ENCODE peak calls at places on chromosome 7, in ten cellular contexts. A is transverse colon, B is lower leg skin, G is IMR-90, E is A549, K is H54, U is endothelial cell of umbilical vein, D is uterus, L is upper lobe of left lung, H is body of pancreas. P is an unnamed sample.

GRCh38 chr7:87144173-87144657 is 8.0 kb upstream of the DMTF1 start:
- DNase-seq in K (no peak), L (no peak), E (no peak), D (no peak), B (no peak), A (no peak), U (no peak), H (no peak), G (no peak), P (no peak)

GRCh38 chr7:18890885-18891621 is 226.4 kb downstream of the TWIST1 start:
- DNase-seq in H (no peak), D (no peak), U (peak), A (no peak), E (no peak), K (no peak), L (no peak), G (peak), B (no peak), P (no peak)

GRCh38 chr7:158109364-158110033 is 478.1 kb downstream of the PTPRN2 start:
- DNase-seq in D (no peak), E (peak), K (no peak), L (no peak), G (no peak), H (no peak), B (peak), A (no peak), U (no peak), P (no peak)

GRCh38 chr7:107613439-107613838 is 33.4 kb downstream of the BCAP29 start:
- DNase-seq in B (no peak), A (no peak), K (no peak), H (no peak), E (no peak), U (no peak), G (no peak), D (no peak), L (no peak), P (no peak)

GRCh38 chr7:35727571-35727970 is 32.6 kb upstream of the HERPUD2 start:
- DNase-seq in D (no peak), K (no peak), U (no peak), H (no peak), L (no peak), G (no peak), B (no peak), E (no peak), A (no peak), P (peak)

GRCh38 chr7:104111294-104111693 is 96.5 kb downstream of the ORC5 start:
- DNase-seq in B (no peak), L (no peak), G (no peak), E (no peak), K (no peak), U (no peak), A (no peak), D (no peak), H (no peak), P (no peak)

GRCh38 chr7:143900230-143900766 is 1.7 kb downstream of the TCAF1 start:
- DNase-seq in B (no peak), D (no peak), L (no peak), A (no peak), K (no peak), G (peak), E (no peak), U (peak), H (no peak), P (no peak)

GRCh38 chr7:154942718-154943117 is 60.2 kb downstream of the PAXIP1 start:
- DNase-seq in K (no peak), G (no peak), A (no peak), U (no peak), B (no peak), E (no peak), H (no peak), L (no peak), D (no peak), P (no peak)

GRCh38 chr7:81676813-81677212 is 93.0 kb downstream of the HGF start:
- DNase-seq in U (no peak), G (peak), D (no peak), K (no peak), B (no peak), H (no peak), L (no peak), E (no peak), A (no peak), P (no peak)

GRCh38 chr7:7792089-7792488 is 73.7 kb upstream of the RPA3 start:
- DNase-seq in D (no peak), L (no peak), G (no peak), A (no peak), E (no peak), B (no peak), K (no peak), H (no peak), U (no peak), P (no peak)

GRCh38 chr7:17535776-17536175 is 237.3 kb downstream of the AHR start:
- DNase-seq in A (no peak), G (peak), U (no peak), K (no peak), D (no peak), B (no peak), H (no peak), E (no peak), L (no peak), P (no peak)

GRCh38 chr7:159061674-159062212 is 82.9 kb downstream of the VIPR2 start:
- DNase-seq in K (no peak), A (no peak), G (no peak), U (no peak), D (no peak), L (no peak), E (no peak), H (no peak), B (peak), P (no peak)

GRCh38 chr7:100374601-100375000 is 1.3 kb downstream of the PILRA start:
- DNase-seq in H (no peak), E (no peak), D (no peak), A (no peak), G (no peak), B (no peak), L (no peak), K (no peak), U (no peak), P (no peak)

GRCh38 chr7:7108931-7109330 is 73.4 kb upstream of the C1GALT1 start:
- DNase-seq in A (no peak), D (no peak), G (no peak), B (no peak), U (no peak), H (no peak), L (no peak), K (no peak), E (no peak), P (no peak)

GRCh38 chr7:117769085-117769484 is 104.2 kb downstream of the CTTNBP2 start:
- DNase-seq in H (no peak), E (no peak), L (no peak), A (no peak), K (no peak), D (no peak), U (no peak), B (no peak), G (no peak), P (no peak)

GRCh38 chr7:83301416-83301815 is 138.7 kb upstream of the PCLO start:
- DNase-seq in H (no peak), B (no peak), E (peak), G (no peak), A (no peak), D (no peak), U (peak), L (no peak), K (no peak), P (no peak)

GRCh38 chr7:125061776-125062397 is 132.3 kb upstream of the POT1 start:
- DNase-seq in K (peak), U (peak), B (no peak), D (no peak), L (no peak), G (peak), H (no peak), A (no peak), E (peak), P (no peak)

GRCh38 chr7:51647931-51648351 is 331.3 kb upstream of the COBL start:
- DNase-seq in A (peak), H (no peak), E (no peak), U (no peak), K (no peak), D (no peak), B (no peak), L (no peak), G (no peak), P (no peak)

GRCh38 chr7:55308186-55308929 is 56.8 kb upstream of the LANCL2 start:
- DNase-seq in H (no peak), U (no peak), G (peak), A (no peak), D (no peak), L (no peak), K (no peak), E (no peak), B (no peak), P (no peak)

GRCh38 chr7:33325754-33326484 is 196.6 kb downstream of the BBS9 start:
- DNase-seq in U (no peak), G (no peak), E (no peak), L (peak), H (no peak), A (no peak), D (no peak), K (no peak), B (no peak), P (no peak)

GRCh38 chr7:40700653-40701475 is 566.1 kb downstream of the SUGCT start:
- DNase-seq in L (no peak), U (no peak), K (no peak), D (no peak), H (no peak), E (no peak), B (no peak), G (peak), A (no peak), P (no peak)

GRCh38 chr7:42093361-42093905 is 143.6 kb downstream of the GLI3 start:
- DNase-seq in D (no peak), H (no peak), A (no peak), E (no peak), G (no peak), B (no peak), U (no peak), K (no peak), L (no peak), P (no peak)

GRCh38 chr7:28889290-28889689 is 68.8 kb downstream of the TRIL start:
- DNase-seq in B (no peak), D (no peak), G (no peak), E (no peak), K (no peak), A (no peak), L (no peak), H (no peak), U (no peak), P (no peak)

GRCh38 chr7:147595076-147595475 is 995.5 kb upstream of the C7orf33 start:
- DNase-seq in D (no peak), E (no peak), K (no peak), G (no peak), A (no peak), U (no peak), B (no peak), L (no peak), H (no peak), P (no peak)

GRCh38 chr7:28818996-28819395 is 139.1 kb downstream of the TRIL start:
- DNase-seq in H (no peak), B (no peak), A (no peak), G (no peak), L (no peak), E (no peak), U (no peak), D (no peak), K (no peak), P (no peak)

GRCh38 chr7:149147072-149147729 is at the start of gene ZNF398:
- DNase-seq in K (peak), L (peak), D (peak), B (peak), E (peak), U (peak), H (peak), G (peak), A (peak), P (peak)

GRCh38 chr7:142381727-142382409 is 124.0 kb upstream of the PRSS58 start:
- DNase-seq in D (no peak), A (no peak), B (no peak), U (no peak), H (no peak), G (no peak), K (no peak), L (no peak), E (no peak), P (no peak)

GRCh38 chr7:128937271-128937646 is 468 bp upstream of the IRF5 start:
- DNase-seq in K (no peak), H (no peak), G (no peak), L (no peak), E (no peak), A (no peak), U (no peak), D (no peak), B (peak), P (no peak)

GRCh38 chr7:106178593-106179134 is 66.6 kb upstream of the SYPL1 start:
- DNase-seq in L (peak), G (peak), A (no peak), U (peak), B (no peak), D (no peak), K (peak), E (peak), H (no peak), P (no peak)

GRCh38 chr7:135335628-135336139 is 102.0 kb downstream of the STRA8 start:
- DNase-seq in K (peak), B (peak), G (peak), A (peak), E (peak), D (peak), L (peak), H (peak), U (peak), P (peak)

GRCh38 chr7:45112648-45113047 is 1.2 kb upstream of the TBRG4 start:
- DNase-seq in A (no peak), E (no peak), D (no peak), K (no peak), G (peak), B (no peak), U (no peak), H (no peak), L (no peak), P (no peak)

GRCh38 chr7:45116048-45116447 is 4.6 kb upstream of the TBRG4 start:
- DNase-seq in L (peak), K (no peak), A (no peak), E (no peak), G (no peak), B (no peak), H (no peak), D (no peak), U (no peak), P (no peak)

GRCh38 chr7:45108863-45109262 is 2.6 kb downstream of the TBRG4 start:
- DNase-seq in B (no peak), H (no peak), U (no peak), K (no peak), L (no peak), D (no peak), E (no peak), G (no peak), A (no peak), P (no peak)

GRCh38 chr7:45107356-45107755 is 4.1 kb downstream of the TBRG4 start:
- DNase-seq in B (no peak), A (no peak), D (no peak), E (no peak), U (no peak), G (no peak), H (no peak), L (no peak), K (no peak), P (no peak)

DNA sequence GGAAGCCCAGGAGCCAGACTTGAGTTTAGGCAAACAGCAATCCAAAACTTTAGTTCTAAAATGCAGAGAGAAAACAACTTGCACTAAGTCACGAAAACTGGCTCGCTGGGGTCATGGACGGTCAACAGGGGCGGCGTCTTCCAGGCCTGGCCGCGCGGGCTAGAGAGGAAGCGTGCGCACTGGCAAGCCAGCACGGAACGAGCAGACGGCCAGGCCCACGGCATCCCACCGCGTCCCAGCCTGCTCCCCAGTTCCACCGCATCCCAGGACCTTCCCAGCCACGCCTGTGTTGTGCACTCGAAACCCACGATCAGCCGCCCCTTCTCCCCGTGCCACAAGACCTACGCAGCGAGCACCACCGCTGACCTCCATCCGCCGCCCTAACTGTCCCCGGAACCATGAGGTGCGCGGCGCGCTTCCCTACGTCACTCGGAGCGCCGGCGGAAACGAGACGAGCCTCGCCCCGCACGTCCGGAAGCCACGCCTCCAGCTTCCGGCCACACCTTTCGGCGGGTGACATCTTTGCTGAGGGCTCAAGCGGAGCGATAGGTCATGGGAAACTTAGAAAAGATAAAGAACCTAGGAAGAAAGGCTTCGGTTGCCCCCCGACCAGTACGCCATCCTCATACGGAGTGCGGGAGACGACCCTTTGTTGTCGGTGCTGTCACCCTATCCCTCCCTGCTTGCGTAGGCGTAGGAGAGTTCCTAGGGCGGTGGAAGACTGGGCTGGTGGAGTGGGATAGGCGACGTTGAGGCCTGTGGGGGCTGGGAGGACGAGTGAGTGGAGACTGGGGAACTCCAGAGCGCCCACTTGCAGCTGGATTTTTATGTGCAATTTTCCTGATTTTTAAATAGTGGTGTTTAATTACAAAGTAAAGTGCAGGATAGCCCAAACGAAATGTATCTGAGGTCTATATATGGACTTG is at the start of gene TBRG4:
- DNase-seq in L (peak), G (peak), D (peak), H (peak), K (peak), A (peak), B (peak), E (peak), U (peak), P (peak)
- TF ChIP-seq POLR2A in L (peak), G (peak), D (peak), H (peak), K (peak), A (peak), B (peak), E (peak), U (peak), P (peak)

DNA sequence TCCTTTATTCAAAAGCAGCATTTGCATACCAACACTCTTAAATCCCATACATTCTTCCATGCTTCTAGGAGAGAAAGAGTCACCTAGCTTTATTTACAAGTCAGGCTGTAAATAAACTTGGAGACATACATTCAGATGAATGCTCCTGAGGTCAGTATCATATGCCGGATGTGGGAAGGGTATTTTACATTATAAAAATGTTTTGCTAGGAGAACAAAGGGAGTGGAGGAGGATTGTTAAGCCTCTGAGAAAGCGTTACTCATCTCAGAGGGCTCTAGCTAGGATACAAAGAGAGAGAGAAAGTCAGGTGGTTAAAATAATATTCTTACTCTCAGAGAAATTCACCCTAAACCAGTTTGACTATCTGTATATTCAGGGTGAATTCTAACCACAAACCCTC is 300.9 kb upstream of the NPSR1 start:
- DNase-seq in H (no peak), E (no peak), U (no peak), L (no peak), D (no peak), B (no peak), G (no peak), K (no peak), A (no peak), P (no peak)
- TF ChIP-seq POLR2A in H (no peak), E (no peak), U (no peak), L (no peak), D (no peak), B (no peak), G (no peak), K (no peak), A (no peak), P (no peak)

DNA sequence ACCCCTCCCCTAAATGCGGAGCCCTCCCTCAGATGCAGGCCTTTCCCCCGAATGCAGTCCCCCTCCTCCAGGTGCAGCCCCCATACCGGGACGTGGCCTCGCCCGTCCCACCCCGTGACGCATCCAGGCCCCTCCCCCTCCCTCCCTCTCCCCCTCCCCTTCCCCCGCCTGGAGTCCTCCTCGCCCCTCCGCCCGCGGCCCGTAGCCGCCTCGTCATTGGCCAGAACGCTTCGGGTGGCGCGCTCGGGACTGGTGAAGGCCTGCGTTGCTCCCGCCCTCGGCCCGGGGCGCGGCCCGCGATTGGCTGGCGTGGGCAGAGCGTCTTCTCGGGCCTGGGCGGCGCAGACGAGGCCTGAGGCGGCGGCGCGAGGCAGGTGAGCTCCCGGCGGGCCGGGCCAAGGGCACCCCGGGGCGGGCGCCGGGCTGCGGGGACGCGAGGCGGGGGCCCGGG is 16.0 kb upstream of the SUN1 start:
- DNase-seq in A (peak), B (peak), H (peak), L (peak), U (peak), E (peak), K (peak), G (peak), D (peak), P (peak)
- TF ChIP-seq POLR2A in A (peak), B (no peak), H (peak), L (no peak), U (peak), E (peak), K (peak), G (peak), D (peak), P (no peak)

DNA sequence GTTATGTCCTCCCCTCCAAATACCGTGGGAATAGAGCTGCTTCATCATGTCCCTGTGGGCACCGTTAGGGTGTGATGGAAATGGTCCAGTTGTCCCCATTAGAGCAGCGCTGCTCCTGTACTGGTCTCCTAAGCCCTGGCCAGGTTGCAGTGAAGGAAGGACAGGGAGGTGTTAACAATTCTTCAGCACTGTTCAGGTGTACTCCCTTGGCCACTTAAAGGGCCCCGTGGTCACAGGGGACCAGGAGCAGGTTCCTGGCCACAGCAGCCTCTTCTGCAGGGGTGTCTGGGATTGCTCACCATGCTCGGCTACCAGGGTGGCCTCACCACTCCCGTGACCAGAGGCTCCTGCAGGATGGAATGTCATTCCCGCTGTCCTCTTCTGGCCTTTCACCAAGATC is 65.8 kb downstream of the MINDY4 start:
- DNase-seq in E (no peak), L (no peak), U (no peak), B (peak), G (no peak), K (no peak), D (no peak), A (no peak), H (no peak), P (no peak)
- TF ChIP-seq POLR2A in E (no peak), L (no peak), U (no peak), B (no peak), G (no peak), K (no peak), D (no peak), A (no peak), H (no peak), P (no peak)

GRCh38 chr7:150368098-150368883 is at the start of gene REPIN1:
- DNase-seq in L (peak), K (peak), A (peak), H (peak), D (peak), B (peak), E (peak), U (peak), G (peak), P (peak)
- TF ChIP-seq POLR2A in L (peak), K (peak), A (peak), H (peak), D (peak), B (no peak), E (peak), U (no peak), G (no peak), P (peak)

GRCh38 chr7:23471090-23471859 is 984 bp upstream of the IGF2BP3 start:
- DNase-seq in U (peak), B (no peak), E (peak), K (peak), D (no peak), A (peak), H (no peak), G (peak), L (no peak), P (peak)

GRCh38 chr7:23469150-23469960 is 936 bp downstream of the IGF2BP3 start:
- DNase-seq in D (no peak), G (no peak), E (peak), B (no peak), K (no peak), U (peak), H (no peak), L (no peak), A (no peak), P (peak)

GRCh38 chr7:23472046-23472445 is 1.8 kb upstream of the IGF2BP3 start:
- DNase-seq in H (no peak), U (no peak), B (no peak), A (no peak), L (no peak), K (no peak), D (no peak), E (no peak), G (no peak), P (peak)

GRCh38 chr7:23469961-23470250 is 385 bp downstream of the IGF2BP3 start:
- DNase-seq in E (peak), L (no peak), G (no peak), K (no peak), H (no peak), B (no peak), A (no peak), D (no peak), U (no peak), P (no peak)

GRCh38 chr7:23470290-23471089 is at the start of gene IGF2BP3:
- DNase-seq in D (no peak), L (no peak), G (peak), K (peak), U (peak), E (peak), B (no peak), H (no peak), A (peak), P (peak)
- TF ChIP-seq POLR2A in D (no peak), L (no peak), G (peak), K (peak), U (no peak), E (peak), B (no peak), H (no peak), A (no peak), P (no peak)